ENCODE peak calls at places on chromosomes 6 and 20, in four cellular contexts. Y is GM13976, F is cerebellum, P is cardiac muscle cell. J is an unnamed sample.

GRCh38 chr6:31304683-31305082 is 32.8 kb upstream of the HLA-C start:
- DNase-seq in P (no peak), Y (no peak), F (no peak), J (no peak)

GRCh38 chr20:881051-881820 is 34.9 kb downstream of the ANGPT4 start:
- DNase-seq in F (no peak), P (no peak), Y (no peak), J (no peak)

GRCh38 chr6:10194816-10195639 is 219.8 kb downstream of the TFAP2A start:
- DNase-seq in Y (no peak), P (no peak), F (no peak), J (no peak)

GRCh38 chr6:30687659-30688431 is 1.4 kb upstream of the PPP1R18 start:
- DNase-seq in Y (no peak), F (no peak), P (no peak), J (peak; percentile 38)

GRCh38 chr6:139027620-139028182 is 844 bp upstream of the ABRACL start:
- DNase-seq in P (no peak), Y (peak; percentile 61), F (no peak), J (peak; percentile 43)

GRCh38 chr6:24855389-24856245 is 56.9 kb upstream of the ARMH2 start:
- DNase-seq in P (peak; percentile 80), F (peak; percentile 57), Y (peak; percentile 73), J (peak; percentile 29)

GRCh38 chr6:7042056-7042653 is 65.6 kb upstream of the RREB1 start:
- DNase-seq in P (no peak), F (no peak), Y (no peak), J (no peak)

GRCh38 chr6:48979085-48979484 is 484.0 kb downstream of the MMUT start:
- DNase-seq in Y (no peak), F (no peak), P (no peak), J (no peak)

GRCh38 chr6:63730311-63730710 is 94.7 kb downstream of the PHF3 start:
- DNase-seq in P (no peak), Y (no peak), F (no peak), J (no peak)

GRCh38 chr6:41021832-41022231 is 17.2 kb downstream of the UNC5CL start:
- DNase-seq in F (no peak), P (peak; percentile 25), Y (no peak), J (peak; percentile 62)

GRCh38 chr6:136341967-136342366 is 52.3 kb upstream of the BCLAF1 start:
- DNase-seq in Y (no peak), P (no peak), F (no peak), J (no peak)

GRCh38 chr20:51747182-51747911 is 20.8 kb downstream of the ATP9A start:
- DNase-seq in P (no peak), Y (no peak), F (peak; percentile 42), J (no peak)

J was measured in SJCRH30.